ENCODE peak calls at places on chromosome 5, in eight cellular contexts. Q, T, J, B, N, W, K and G are unnamed samples. For H3K79me2 and H3K27me3, the result is how much of the 10 kb centered on the place peaks cover.

GRCh38 chr5:72506150-72506549 is 1.1 kb downstream of the ZNF366 start:
- DNase-seq in K (no peak), N (no peak), B (no peak), J (no peak), T (no peak), W (no peak), Q (no peak), G (no peak)

GRCh38 chr5:17219431-17219830 is 2.0 kb downstream of the BASP1 start:
- DNase-seq in N (no peak), K (no peak), W (no peak), B (no peak), T (no peak), Q (no peak), J (no peak), G (no peak)

GRCh38 chr5:142716963-142717362 is 31.1 kb upstream of the FGF1 start:
- DNase-seq in Q (peak), T (peak), W (peak), J (peak), N (peak), K (peak), B (peak), G (peak)

GRCh38 chr5:60843693-60844428 is at the start of gene ELOVL7:
- DNase-seq in N (peak), T (peak), W (peak), K (peak), Q (peak), B (peak), J (peak), G (no peak)

GRCh38 chr5:118060833-118061232 is 927.5 kb downstream of the DTWD2 start:
- DNase-seq in T (no peak), W (peak), K (no peak), Q (no peak), B (peak), N (no peak), J (no peak), G (no peak)

GRCh38 chr5:165258188-165258855 is 1752.9 kb downstream of the MAT2B start:
- DNase-seq in J (no peak), Q (no peak), N (no peak), T (no peak), B (no peak), W (no peak), K (no peak), G (no peak)

GRCh38 chr5:100409538-100409937 is 125.6 kb upstream of the FAM174A start:
- DNase-seq in W (no peak), B (no peak), K (no peak), J (peak), T (no peak), Q (no peak), N (no peak), G (no peak)

GRCh38 chr5:36505021-36505420 is 101.4 kb upstream of the SLC1A3 start:
- DNase-seq in B (no peak), Q (peak), W (no peak), J (peak), T (no peak), N (peak), K (no peak), G (no peak)

DNA sequence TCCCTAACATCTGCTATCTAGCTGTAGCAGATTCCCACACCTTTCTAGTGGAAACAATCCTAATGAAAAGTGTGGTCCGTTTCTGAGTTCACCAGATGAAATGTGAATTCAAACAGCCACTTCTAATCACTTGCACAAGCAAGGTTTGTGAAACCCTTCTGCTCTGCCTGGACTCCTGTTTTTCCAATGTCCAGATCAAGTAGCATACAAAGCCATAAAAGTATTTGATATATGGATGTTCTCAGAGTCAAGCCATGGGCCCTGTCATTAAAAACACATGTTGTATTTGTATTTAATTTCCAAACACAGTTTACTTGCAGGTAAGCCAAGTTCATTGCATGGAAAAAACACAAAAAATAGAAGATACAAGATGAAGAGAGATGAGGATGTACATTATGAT is 570.4 kb downstream of the NR2F1-AS1 start:
- DNase-seq in K (no peak), B (no peak), J (no peak), Q (no peak), W (no peak), T (no peak), N (no peak), G (no peak)
- H3K79me2 ChIP-seq in K (under half), B (under half), J (under half), Q (under half), W (under half), T (under half), N (under half), G (under half)

DNA sequence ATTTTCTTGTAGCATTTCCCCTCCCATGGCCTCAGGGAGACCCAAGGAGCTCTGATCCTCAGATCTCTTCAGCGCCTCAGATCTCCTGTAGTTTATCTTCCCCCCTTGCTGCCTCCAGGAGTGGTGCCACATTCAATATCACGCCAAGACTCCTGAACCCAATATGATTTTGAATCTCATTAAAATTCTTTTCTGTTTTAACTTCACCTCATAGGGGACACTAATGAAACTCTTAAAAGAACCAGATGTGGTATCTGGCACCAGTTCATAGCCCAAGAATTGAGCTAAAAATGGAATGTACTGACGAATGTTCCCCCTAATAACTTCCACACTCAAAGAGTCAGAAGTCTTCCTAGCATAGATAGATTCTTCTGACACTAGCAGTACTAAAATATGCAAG is 59.6 kb upstream of the LIFR start:
- DNase-seq in B (no peak), Q (peak), K (no peak), W (no peak), J (peak), N (no peak), T (no peak), G (no peak)
- H3K27me3 ChIP-seq in B (under half), Q (under half), K (under half), W (under half), J (under half), N (under half), T (under half), G (under half)

GRCh38 chr5:87268970-87269377 is 1.3 kb downstream of the RASA1 start:
- DNase-seq in J (peak), B (no peak), N (no peak), K (no peak), W (no peak), Q (peak), T (peak), G (no peak)
- H3K27ac ChIP-seq in J (peak), B (no peak), N (no peak), K (peak), W (peak), Q (peak), T (peak), G (peak)

GRCh38 chr5:178981381-178981780 is 13.7 kb downstream of the GRM6 start:
- DNase-seq in B (no peak), T (no peak), W (no peak), Q (no peak), N (no peak), K (no peak), J (no peak), G (no peak)
- H3K79me2 ChIP-seq in B (under half), T (under half), W (under half), Q (under half), N (under half), K (under half), J (under half), G (under half)

GRCh38 chr5:77016962-77017361 is 13.2 kb upstream of the AGGF1 start:
- DNase-seq in K (no peak), J (no peak), B (no peak), N (no peak), W (no peak), T (no peak), Q (no peak), G (no peak)

GRCh38 chr5:77024490-77024889 is 5.7 kb upstream of the AGGF1 start:
- DNase-seq in W (no peak), T (no peak), B (no peak), Q (no peak), K (no peak), J (no peak), N (no peak), G (no peak)

GRCh38 chr5:77017668-77018067 is 12.5 kb upstream of the AGGF1 start:
- DNase-seq in K (no peak), B (no peak), T (no peak), J (no peak), N (no peak), W (no peak), Q (no peak), G (no peak)

GRCh38 chr5:77022511-77023417 is 7.4 kb upstream of the AGGF1 start:
- DNase-seq in B (no peak), W (no peak), K (no peak), T (no peak), N (no peak), J (no peak), Q (no peak), G (no peak)
- H3K27me3 ChIP-seq in B (under half), W (under half), K (under half), T (under half), N (under half), J (under half), Q (under half), G (under half)